ENCODE peak calls at places on chromosomes 3 and 15, in six cellular contexts. O is stomach, H is IMR-90, M is AG09319, Y is ovary, R is GM13976. W is an unnamed sample.

GRCh38 chr3:111045564-111045963 is 26.1 kb upstream of the NECTIN3 start:
- DNase-seq in O (no peak), H (peak), M (no peak), Y (no peak), R (no peak), W (no peak)

GRCh38 chr15:99447497-99448371 is 118.0 kb upstream of the MEF2A start:
- DNase-seq in O (peak), H (no peak), M (no peak), Y (peak), R (peak), W (no peak)

GRCh38 chr3:78314327-78314726 is 1274.4 kb downstream of the ROBO2 start:
- DNase-seq in O (no peak), H (no peak), M (no peak), Y (no peak), R (no peak), W (no peak)

GRCh38 chr3:63911395-63911900 is 735 bp downstream of the SCAANT1 start:
- DNase-seq in O (no peak), H (no peak), M (no peak), Y (no peak), R (peak), W (no peak)

GRCh38 chr15:68653031-68653635 is 74.3 kb downstream of the CORO2B start:
- DNase-seq in O (no peak), H (no peak), M (no peak), Y (peak), R (no peak), W (no peak)

GRCh38 chr3:37779289-37780152 is 82.2 kb upstream of the CTDSPL start:
- DNase-seq in O (no peak), H (peak), M (peak), Y (no peak), R (peak), W (peak)

GRCh38 chr3:36923523-36923943 is 21.3 kb downstream of the TRANK1 start:
- DNase-seq in O (no peak), H (no peak), M (no peak), Y (no peak), R (no peak), W (no peak)

GRCh38 chr15:39873978-39874377 is 46.1 kb downstream of the GPR176 start:
- DNase-seq in O (no peak), H (no peak), M (no peak), Y (no peak), R (no peak), W (no peak)

GRCh38 chr3:138124689-138125420 is 7.3 kb downstream of the A4GNT start:
- DNase-seq in O (no peak), H (peak), M (no peak), Y (no peak), R (no peak), W (no peak)

GRCh38 chr15:91113036-91113435 is 13.0 kb downstream of the SV2B start:
- DNase-seq in O (no peak), H (no peak), M (no peak), Y (no peak), R (no peak), W (no peak)

GRCh38 chr3:120147072-120147871 is 53.0 kb upstream of the GSK3B start:
- DNase-seq in O (peak), H (no peak), M (no peak), Y (no peak), R (peak), W (no peak)

GRCh38 chr3:120022729-120023128 is 71.5 kb downstream of the GSK3B start:
- DNase-seq in O (no peak), H (peak), M (no peak), Y (no peak), R (no peak), W (no peak)

GRCh38 chr15:72229076-72229946 is 1.7 kb downstream of the PKM start:
- DNase-seq in O (no peak), H (peak), M (no peak), Y (no peak), R (no peak), W (no peak)

GRCh38 chr15:99414755-99415731 is 150.7 kb upstream of the MEF2A start:
- DNase-seq in O (peak), H (no peak), M (no peak), Y (no peak), R (peak), W (no peak)

GRCh38 chr3:27629381-27629780 is 92.7 kb downstream of the EOMES start:
- DNase-seq in O (no peak), H (no peak), M (no peak), Y (no peak), R (no peak), W (no peak)

GRCh38 chr3:8501388-8502131 is at the start of gene LMCD1:
- DNase-seq in O (peak), H (peak), M (peak), Y (peak), R (peak), W (peak)

GRCh38 chr3:21830541-21830940 is 79.5 kb upstream of the ZNF385D start:
- DNase-seq in O (no peak), H (no peak), M (no peak), Y (no peak), R (no peak), W (no peak)

GRCh38 chr3:152902141-152902669 is 67.3 kb downstream of the P2RY1 start:
- DNase-seq in O (no peak), H (no peak), M (no peak), Y (no peak), R (no peak), W (no peak)

GRCh38 chr3:14804835-14805780 is 13.7 kb upstream of the FGD5 start:
- DNase-seq in O (no peak), H (no peak), M (no peak), Y (no peak), R (no peak), W (no peak)

GRCh38 chr3:6989608-6990291 is 128.8 kb downstream of the GRM7 start:
- DNase-seq in O (no peak), H (no peak), M (no peak), Y (no peak), R (no peak), W (no peak)

DNA sequence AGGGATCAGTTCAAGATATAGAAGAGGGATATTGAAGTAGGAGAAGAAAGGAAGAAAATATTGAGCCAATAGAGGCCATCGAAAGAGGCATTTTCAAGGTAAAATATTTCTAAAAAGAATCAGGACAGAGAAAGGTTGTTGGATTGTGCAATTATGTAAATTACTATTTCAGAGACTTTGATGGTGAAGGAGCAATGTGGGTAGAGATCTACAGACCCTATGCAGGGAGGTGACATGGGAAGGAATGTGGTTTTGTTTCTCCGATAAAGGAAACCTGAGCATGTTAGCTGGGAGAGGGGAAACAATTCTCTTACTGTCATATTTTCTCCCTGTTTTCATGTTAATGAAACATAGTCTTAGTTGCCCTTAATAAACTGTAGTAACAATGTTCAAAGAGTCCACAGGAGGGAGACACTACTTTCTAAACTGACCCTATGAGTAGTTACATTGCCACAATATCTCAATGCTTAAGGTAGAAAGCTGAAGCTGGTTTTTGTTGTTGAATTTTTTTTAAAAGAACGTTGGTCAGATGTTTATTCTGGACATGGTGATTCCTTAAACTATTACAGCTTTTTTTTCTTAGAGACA is 133.3 kb downstream of the GRM7 start:
- DNase-seq in O (no peak), H (no peak), M (no peak), Y (no peak), R (no peak), W (no peak)
- TF ChIP-seq CTCF in O (no peak), H (no peak), M (no peak), Y (no peak), R (no peak), W (peak)

DNA sequence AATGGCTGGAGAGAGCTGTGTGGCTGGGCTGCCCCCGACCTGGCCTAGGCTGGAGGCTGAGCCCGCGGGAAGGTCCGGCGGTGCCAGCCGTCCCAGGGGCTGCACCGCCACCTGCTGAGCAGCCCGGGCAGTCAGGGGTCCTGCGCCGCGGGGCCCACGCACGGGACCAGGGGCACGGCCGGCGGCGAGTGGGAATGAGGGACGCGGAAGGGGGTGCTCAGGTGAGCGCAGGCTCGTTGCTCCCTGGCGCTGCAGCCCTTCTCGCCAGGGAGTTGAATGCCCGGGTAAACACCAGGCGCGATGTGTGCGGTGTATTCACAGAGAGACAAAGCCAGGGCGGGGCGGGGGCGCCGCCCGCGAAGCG is 666 bp upstream of the SEMA3F start:
- DNase-seq in O (no peak), H (no peak), M (no peak), Y (peak), R (peak), W (no peak)
- TF ChIP-seq CTCF in O (no peak), H (peak), M (peak), Y (no peak), R (peak), W (peak)

GRCh38 chr3:169771651-169772529 is 1.3 kb upstream of the MYNN start:
- DNase-seq in O (peak), H (peak), M (no peak), Y (peak), R (no peak), W (peak)

GRCh38 chr3:169774186-169774585 is 990 bp downstream of the MYNN start:
- DNase-seq in O (no peak), H (peak), M (no peak), Y (no peak), R (no peak), W (no peak)

GRCh38 chr3:169772530-169772950 is 656 bp upstream of the MYNN start:
- DNase-seq in O (peak), H (peak), M (no peak), Y (peak), R (peak), W (peak)

GRCh38 chr3:169769287-169770181 is at the start of gene ACTRT3:
- DNase-seq in O (peak), H (peak), M (no peak), Y (peak), R (peak), W (peak)

GRCh38 chr3:169772951-169773816 is at the start of gene MYNN:
- DNase-seq in O (peak), H (peak), M (peak), Y (peak), R (peak), W (peak)
- TF ChIP-seq CTCF in O (no peak), H (peak), M (peak), Y (no peak), R (no peak), W (peak)

GRCh38 chr3:73327052-73327451 is 265.6 kb downstream of the EBLN2 start:
- DNase-seq in O (no peak), H (no peak), M (no peak), Y (no peak), R (no peak), W (no peak)
- TF ChIP-seq CTCF in O (no peak), H (no peak), M (no peak), Y (no peak), R (no peak), W (no peak)

DNA sequence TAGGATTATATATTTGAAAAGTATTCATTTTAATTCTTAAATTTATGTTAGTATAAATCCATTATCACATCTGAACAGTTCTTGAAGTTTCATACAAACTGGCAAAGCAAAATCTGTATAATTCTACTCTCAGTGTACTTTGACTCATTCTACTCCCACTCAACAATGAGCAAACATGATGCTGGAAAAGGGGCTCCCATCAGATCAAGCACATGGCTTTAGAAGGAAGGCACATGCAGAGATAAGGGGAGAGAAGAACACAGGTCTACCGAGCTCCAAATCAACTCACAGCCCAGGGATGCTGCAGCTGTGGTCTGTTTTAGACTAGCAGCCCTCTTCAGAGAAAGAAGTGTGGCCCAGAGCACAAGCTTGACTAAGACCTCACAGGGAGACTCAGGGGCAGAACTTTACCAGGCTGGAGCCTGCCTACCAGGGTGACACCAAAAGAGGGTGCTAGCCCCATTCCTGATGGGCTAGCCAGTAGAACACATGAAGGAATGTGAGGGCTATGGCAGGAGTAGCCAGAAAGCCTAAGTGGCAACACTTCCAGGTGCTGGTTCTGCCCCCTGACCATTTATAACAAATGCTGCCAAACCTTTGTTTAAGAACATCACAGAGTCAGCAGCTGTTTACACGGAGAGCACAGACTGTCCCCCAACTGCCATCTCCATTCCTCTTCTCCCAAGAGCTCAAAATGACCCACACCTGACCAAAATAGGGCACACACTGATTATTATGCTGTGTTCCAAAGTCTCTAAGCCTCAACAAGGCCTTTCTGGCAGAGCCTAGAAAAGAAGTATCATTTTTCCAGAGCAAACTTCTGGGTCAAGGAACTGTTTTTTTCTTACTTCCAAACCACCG is 19.5 kb downstream of the SEC22C start:
- DNase-seq in O (no peak), H (peak), M (no peak), Y (no peak), R (no peak), W (no peak)
- TF ChIP-seq CTCF in O (no peak), H (no peak), M (no peak), Y (no peak), R (no peak), W (no peak)

DNA sequence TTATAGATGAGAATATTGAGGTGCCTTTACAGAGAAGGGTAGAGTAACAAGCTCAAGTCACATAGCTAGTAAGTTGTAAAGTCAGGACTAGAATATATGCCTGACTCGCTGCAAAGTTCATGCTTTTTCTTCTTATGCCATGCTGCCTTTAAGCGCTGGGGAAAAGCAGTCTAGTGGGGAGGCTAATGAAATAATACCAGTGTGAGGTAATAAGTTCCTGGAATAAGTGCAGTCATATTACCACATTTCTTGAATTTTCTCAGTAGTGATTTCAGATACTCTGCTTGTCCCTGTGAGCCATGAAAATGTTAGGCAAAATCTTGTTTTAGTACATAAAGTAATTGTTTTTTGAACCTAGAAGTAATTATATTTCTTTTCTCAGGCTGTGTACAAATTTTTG is 71.8 kb downstream of the SYN2 start:
- DNase-seq in O (no peak), H (no peak), M (no peak), Y (no peak), R (no peak), W (no peak)
- TF ChIP-seq CTCF in O (no peak), H (no peak), M (no peak), Y (no peak), R (no peak), W (no peak)

DNA sequence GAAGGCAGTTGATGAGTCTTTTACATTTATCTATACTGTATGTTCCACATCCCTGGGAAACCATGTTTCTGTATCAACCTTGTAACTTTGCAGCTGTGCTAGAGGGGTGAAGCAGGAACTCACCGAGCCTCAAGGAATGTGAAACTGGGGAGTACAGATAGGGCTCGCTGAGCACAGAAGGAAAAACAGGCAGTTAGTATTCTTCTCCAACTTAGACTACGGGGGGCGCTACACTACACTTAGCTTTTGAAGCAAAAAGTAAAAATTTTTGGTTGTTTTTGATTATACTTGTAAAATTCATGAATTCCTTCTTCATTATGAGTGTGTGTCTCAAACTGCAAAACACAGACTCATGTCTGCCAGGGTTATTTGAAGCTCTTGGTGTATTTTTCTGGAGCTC is 132.7 kb upstream of the RGMA start:
- DNase-seq in O (no peak), H (no peak), M (no peak), Y (no peak), R (no peak), W (no peak)
- TF ChIP-seq CTCF in O (no peak), H (no peak), M (no peak), Y (no peak), R (no peak), W (no peak)

DNA sequence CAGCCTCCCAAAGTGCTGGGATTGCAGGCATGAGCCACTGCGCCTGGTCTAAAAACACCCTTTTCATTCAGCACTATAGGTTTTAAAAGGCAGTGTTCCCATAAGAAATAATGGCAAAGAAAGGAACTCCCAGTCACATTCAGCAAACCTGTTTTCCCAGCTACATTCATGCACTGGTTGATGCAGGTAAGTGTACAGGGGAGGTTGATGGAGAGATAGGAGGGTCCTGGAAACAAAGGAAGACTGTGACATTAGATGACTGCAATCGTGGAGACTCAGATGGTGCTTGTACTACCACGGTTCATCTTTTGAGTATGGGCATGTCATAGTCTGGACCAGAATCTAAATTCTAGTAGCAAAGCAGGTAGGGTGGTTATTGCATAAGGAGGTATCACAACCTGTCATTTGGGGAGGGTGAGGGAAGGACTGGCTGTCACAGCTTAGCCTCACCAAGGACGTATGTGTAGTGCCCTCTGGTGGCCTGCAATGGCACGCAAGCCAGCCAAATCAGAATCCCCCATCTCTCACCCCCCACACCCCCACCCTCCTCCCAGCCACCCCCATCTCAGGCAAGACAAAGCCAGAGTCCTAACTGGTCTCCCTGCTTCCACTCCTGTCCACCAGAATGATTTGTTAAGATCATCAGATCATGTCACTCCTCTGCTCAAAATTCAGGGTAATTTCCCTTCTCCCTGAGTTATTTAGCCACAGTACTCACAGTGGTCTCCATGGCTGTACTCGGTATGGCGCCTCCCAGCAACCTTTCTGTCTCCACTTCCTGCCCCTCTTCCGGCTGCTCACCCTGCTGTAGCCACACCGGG is 28.8 kb upstream of the UBL7 start:
- DNase-seq in O (peak), H (peak), M (peak), Y (peak), R (peak), W (peak)
- TF ChIP-seq CTCF in O (no peak), H (peak), M (peak), Y (peak), R (peak), W (peak)